ENCODE peak calls at places on chromosomes 3 and 15, in six cellular contexts. T is neuronal stem cell, F is H9, K is H1, N is mesenchymal stem cell, A is IMR-90. P is an unnamed sample.

GRCh38 chr3:150106752-150107428 is 136.2 kb upstream of the PFN2 start:
- DNase-seq in T (peak), F (no peak), K (peak), N (peak), A (peak), P (no peak)

GRCh38 chr3:69872783-69873378 is 126.7 kb upstream of the SAMMSON start:
- DNase-seq in T (no peak), F (no peak), K (no peak), N (peak), A (peak), P (no peak)

GRCh38 chr3:89314454-89314853 is 207.0 kb downstream of the EPHA3 start:
- DNase-seq in T (no peak), F (peak), K (no peak), N (peak), A (peak), P (peak)

GRCh38 chr3:72664171-72664570 is 184.1 kb downstream of the SHQ1 start:
- DNase-seq in T (no peak), F (no peak), K (no peak), N (no peak), A (no peak), P (no peak)

GRCh38 chr3:132064114-132064513 is 29.3 kb upstream of the CPNE4 start:
- DNase-seq in T (peak), F (peak), K (peak), N (no peak), A (no peak), P (no peak)

GRCh38 chr3:161409069-161409468 is 37.8 kb upstream of the SPTSSB start:
- DNase-seq in T (peak), F (no peak), K (no peak), N (peak), A (peak), P (no peak)

GRCh38 chr3:16240229-16241023 is 24.3 kb downstream of the DPH3 start:
- DNase-seq in T (no peak), F (no peak), K (no peak), N (peak), A (peak), P (peak)

GRCh38 chr15:34241376-34242350 is 16.8 kb downstream of the EMC4 start:
- DNase-seq in T (no peak), F (no peak), K (no peak), N (peak), A (peak), P (peak)

GRCh38 chr3:14876942-14877341 is 58.2 kb downstream of the FGD5 start:
- DNase-seq in T (no peak), F (no peak), K (no peak), N (no peak), A (no peak), P (no peak)

GRCh38 chr3:187567741-187568140 is 102.5 kb downstream of the SST start:
- DNase-seq in T (no peak), F (no peak), K (no peak), N (peak), A (peak), P (peak)

GRCh38 chr15:50247819-50248650 is 17.5 kb downstream of the HDC start:
- DNase-seq in T (no peak), F (no peak), K (no peak), N (peak), A (no peak), P (no peak)

GRCh38 chr3:66038726-66039589 is at the start of gene MAGI1:
- DNase-seq in T (peak), F (peak), K (peak), N (peak), A (peak), P (peak)

GRCh38 chr3:130424837-130425236 is 79.4 kb downstream of the COL6A5 start:
- DNase-seq in T (no peak), F (no peak), K (no peak), N (no peak), A (no peak), P (peak)

GRCh38 chr3:188262913-188263683 is 109.1 kb downstream of the LPP start:
- DNase-seq in T (no peak), F (no peak), K (no peak), N (peak), A (peak), P (no peak)

GRCh38 chr15:25183581-25184330 is 229.0 kb downstream of the SNRPN start:
- DNase-seq in T (no peak), F (no peak), K (no peak), N (no peak), A (no peak), P (no peak)

GRCh38 chr3:27228805-27229204 is 140.4 kb downstream of the NEK10 start:
- DNase-seq in T (no peak), F (peak), K (peak), N (no peak), A (no peak), P (no peak)

GRCh38 chr15:90101130-90101968 is 919 bp downstream of the IDH2 start:
- DNase-seq in T (peak), F (peak), K (no peak), N (peak), A (no peak), P (no peak)

GRCh38 chr3:46664188-46664970 is 29.1 kb downstream of the ALS2CL start:
- DNase-seq in T (no peak), F (peak), K (no peak), N (no peak), A (no peak), P (no peak)

GRCh38 chr3:81581966-81582599 is 179.4 kb downstream of the GBE1 start:
- DNase-seq in T (no peak), F (no peak), K (peak), N (peak), A (peak), P (peak)

GRCh38 chr3:94076055-94076454 is 13.2 kb downstream of the NSUN3 start:
- DNase-seq in T (no peak), F (no peak), K (no peak), N (no peak), A (peak), P (no peak)

GRCh38 chr3:87269723-87270122 is 6.7 kb downstream of the POU1F1 start:
- DNase-seq in T (no peak), F (no peak), K (no peak), N (no peak), A (no peak), P (no peak)

GRCh38 chr3:64763980-64764379 is 76.2 kb upstream of the ADAMTS9 start:
- DNase-seq in T (no peak), F (no peak), K (no peak), N (no peak), A (no peak), P (no peak)

GRCh38 chr15:69537085-69537484 is 84.5 kb downstream of the RPLP1 start:
- DNase-seq in T (no peak), F (peak), K (no peak), N (no peak), A (no peak), P (no peak)

GRCh38 chr15:96356494-96357455 is 26.3 kb downstream of the NR2F2 start:
- DNase-seq in T (peak), F (peak), K (no peak), N (peak), A (peak), P (peak)

GRCh38 chr15:40785814-40786213 is 16.0 kb downstream of the C15orf62 start:
- DNase-seq in T (no peak), F (no peak), K (no peak), N (no peak), A (peak), P (peak)

GRCh38 chr15:97194750-97195149 is 765.8 kb upstream of the ARRDC4 start:
- DNase-seq in T (no peak), F (no peak), K (no peak), N (no peak), A (no peak), P (no peak)

GRCh38 chr3:9183811-9184463 is 65.5 kb downstream of the SRGAP3 start:
- DNase-seq in T (peak), F (peak), K (peak), N (no peak), A (no peak), P (no peak)

GRCh38 chr15:48759921-48760320 is 50.9 kb downstream of the CEP152 start:
- DNase-seq in T (no peak), F (no peak), K (no peak), N (no peak), A (no peak), P (peak)

GRCh38 chr3:63429905-63430304 is 151.8 kb downstream of the SYNPR start:
- DNase-seq in T (no peak), F (no peak), K (no peak), N (no peak), A (no peak), P (no peak)

GRCh38 chr3:138594935-138595259 is 837 bp upstream of the CEP70 start:
- DNase-seq in T (no peak), F (no peak), K (no peak), N (no peak), A (no peak), P (no peak)

GRCh38 chr15:65466901-65467300 is 44.2 kb upstream of the IGDCC4 start:
- DNase-seq in T (no peak), F (no peak), K (no peak), N (no peak), A (peak), P (peak)

GRCh38 chr3:178275793-178276192 is 260.4 kb upstream of the KCNMB2 start:
- DNase-seq in T (no peak), F (no peak), K (no peak), N (peak), A (no peak), P (peak)

DNA sequence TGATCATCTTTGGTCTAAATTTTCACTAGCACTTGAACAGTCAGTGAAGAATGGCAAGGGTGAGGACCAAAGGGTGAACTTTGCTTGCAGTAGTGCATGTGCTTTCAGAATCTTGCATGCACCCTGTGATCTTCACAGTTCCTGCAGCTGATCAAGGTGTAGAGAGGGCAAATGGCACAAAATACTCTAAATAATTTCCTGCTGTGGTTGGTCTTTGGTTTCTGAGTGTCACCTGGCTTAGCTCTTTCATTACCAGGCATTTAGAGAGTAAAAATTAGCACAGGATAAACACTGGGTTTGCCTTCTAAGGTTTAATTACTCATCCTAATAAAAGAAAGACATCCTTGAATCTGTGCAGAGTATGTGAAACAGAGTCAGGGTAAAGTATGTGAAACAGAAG is 11.4 kb downstream of the TIPARP start:
- DNase-seq in T (no peak), F (no peak), K (no peak), N (peak), A (no peak), P (no peak)
- H3K9ac ChIP-seq in T (no peak), F (no peak), K (no peak), N (peak), A (peak), P (no peak)

GRCh38 chr3:128560768-128561167 is 67.8 kb upstream of the GATA2 start:
- DNase-seq in T (no peak), F (no peak), K (no peak), N (no peak), A (no peak), P (no peak)
- H3K14ac ChIP-seq in T (no peak), F (no peak), K (no peak), N (no peak), A (no peak), P (no peak)

GRCh38 chr3:23709987-23710386 is 95.8 kb upstream of the UBE2E1 start:
- DNase-seq in T (no peak), F (no peak), K (no peak), N (no peak), A (no peak), P (no peak)
- H2BK5ac ChIP-seq in T (no peak), F (no peak), K (no peak), N (no peak), A (no peak), P (no peak)

GRCh38 chr3:13869944-13870343 is 9.9 kb downstream of the WNT7A start:
- DNase-seq in T (no peak), F (no peak), K (no peak), N (no peak), A (no peak), P (no peak)
- H3K9ac ChIP-seq in T (no peak), F (no peak), K (no peak), N (no peak), A (no peak), P (no peak)

P was measured in trophoblast cell.